ENCODE peak calls at places on chromosomes 1 and 21, in four cellular contexts. C, I, V and T are unnamed samples.
A peak's percentile ranks its signal among the peaks of the same experiment; 100 is the strongest.

GRCh38 chr1:159790237-159790917 is 9.6 kb downstream of the DUSP23 start:
- DNase-seq in C (no peak), I (peak; percentile 54), V (no peak), T (peak; percentile 35)

GRCh38 chr1:82454431-82454830 is 653.7 kb downstream of the ADGRL2 start:
- DNase-seq in C (no peak), I (no peak), V (no peak), T (no peak)

GRCh38 chr1:6585841-6586240 is 6.0 kb downstream of the ZBTB48 start:
- DNase-seq in C (no peak), I (no peak), V (no peak), T (no peak)

GRCh38 chr1:21898326-21899155 is 38.6 kb downstream of the HSPG2 start:
- DNase-seq in C (no peak), I (no peak), V (no peak), T (no peak)

GRCh38 chr1:44849575-44850132 is 6.6 kb upstream of the PTCH2 start:
- DNase-seq in C (no peak), I (no peak), V (no peak), T (peak; percentile 81)

GRCh38 chr1:6095511-6096242 is 50.0 kb downstream of the KCNAB2 start:
- DNase-seq in C (no peak), I (no peak), V (no peak), T (no peak)

GRCh38 chr1:95012389-95012788 is 60.4 kb downstream of the ALG14 start:
- DNase-seq in C (no peak), I (no peak), V (no peak), T (peak; percentile 15)

GRCh38 chr1:181398544-181398943 is 84.8 kb upstream of the CACNA1E start:
- DNase-seq in C (no peak), I (no peak), V (no peak), T (no peak)

GRCh38 chr1:226975909-226976670 is 36.0 kb downstream of the COQ8A start:
- DNase-seq in C (peak; percentile 60), I (no peak), V (no peak), T (no peak)

GRCh38 chr21:27837933-27838332 is 871.0 kb upstream of the ADAMTS5 start:
- DNase-seq in C (no peak), I (no peak), V (no peak), T (no peak)

GRCh38 chr1:191541741-191542140 is 616.5 kb upstream of the RGS18 start:
- DNase-seq in C (no peak), I (no peak), V (no peak), T (no peak)

GRCh38 chr1:55078470-55078869 is 39.1 kb downstream of the PCSK9 start:
- DNase-seq in C (no peak), I (no peak), V (no peak), T (no peak)

GRCh38 chr1:9559673-9560072 is 20.4 kb downstream of the SLC25A33 start:
- DNase-seq in C (no peak), I (no peak), V (no peak), T (no peak)

GRCh38 chr1:210654176-210654786 is 325.6 kb downstream of the HHAT start:
- DNase-seq in C (no peak), I (no peak), V (no peak), T (peak; percentile 4)

GRCh38 chr1:69776555-69776954 is 208.8 kb downstream of the LRRC7 start:
- DNase-seq in C (no peak), I (no peak), V (no peak), T (no peak)

GRCh38 chr21:28776251-28776650 is 216.4 kb downstream of the LTN1 start:
- DNase-seq in C (no peak), I (no peak), V (no peak), T (no peak)

GRCh38 chr1:40825430-40825778 is 36.8 kb downstream of the CITED4 start:
- DNase-seq in C (no peak), I (peak; percentile 71), V (no peak), T (no peak)

GRCh38 chr1:178273707-178274410 is 180.0 kb downstream of the RASAL2 start:
- DNase-seq in C (no peak), I (no peak), V (no peak), T (peak; percentile 74)

GRCh38 chr1:165371588-165372235 is 15.2 kb upstream of the LMX1A start:
- DNase-seq in C (no peak), I (no peak), V (no peak), T (no peak)

GRCh38 chr1:197485790-197486189 is 217.7 kb downstream of the CRB1 start:
- DNase-seq in C (no peak), I (no peak), V (no peak), T (peak; percentile 65)

GRCh38 chr1:215672482-215672881 is 105.4 kb downstream of the KCTD3 start:
- DNase-seq in C (no peak), I (no peak), V (no peak), T (no peak)

GRCh38 chr1:6651889-6652288 is 27.2 kb downstream of the THAP3 start:
- DNase-seq in C (no peak), I (no peak), V (no peak), T (no peak)

GRCh38 chr1:21814241-21814918 is 2.3 kb downstream of the LDLRAD2 start:
- DNase-seq in C (no peak), I (peak; percentile 82), V (no peak), T (no peak)

GRCh38 chr21:41766051-41766882 is 585 bp downstream of the RIPK4 start:
- DNase-seq in C (no peak), I (no peak), V (no peak), T (no peak)

GRCh38 chr1:76106719-76107235 is 32.2 kb downstream of the ST6GALNAC3 start:
- DNase-seq in C (no peak), I (no peak), V (no peak), T (no peak)

GRCh38 chr1:7471836-7472235 is 299.3 kb upstream of the VAMP3 start:
- DNase-seq in C (no peak), I (no peak), V (no peak), T (peak; percentile 27)

DNA sequence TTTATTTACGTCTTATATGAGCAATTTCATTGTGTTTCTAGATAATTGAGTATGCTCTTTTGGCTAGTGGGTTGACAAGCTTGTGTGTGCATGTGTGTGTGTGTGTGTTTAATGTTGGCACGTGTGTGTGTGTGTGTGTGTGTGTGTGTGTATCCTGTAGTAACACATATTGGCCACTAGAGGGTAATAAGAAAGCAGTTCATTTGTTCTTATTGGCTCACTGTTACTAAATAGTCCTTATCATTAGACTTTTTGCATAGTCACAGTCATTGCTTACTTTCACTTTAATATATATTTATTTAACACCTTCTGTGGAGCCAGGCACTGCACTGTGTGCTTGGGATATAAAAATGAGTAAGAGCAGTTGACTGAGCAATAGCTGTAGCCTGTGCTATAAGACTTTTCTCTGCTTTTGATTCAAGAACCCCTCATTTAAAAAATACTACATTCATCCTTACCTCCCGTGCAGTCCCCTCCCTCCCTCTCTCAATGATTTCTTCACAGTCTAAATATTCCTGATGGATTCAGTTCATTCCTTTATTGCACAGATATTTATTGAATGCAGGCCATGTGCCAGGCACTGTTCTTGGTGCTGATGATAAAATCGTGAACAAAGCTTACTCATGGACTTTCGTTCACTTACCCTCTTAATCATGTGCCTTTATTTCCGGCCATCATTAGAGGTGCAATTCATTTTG is 96.7 kb downstream of the DYRK1A start:
- DNase-seq in C (no peak), I (no peak), V (no peak), T (peak; percentile 59)
- TF ChIP-seq CTCF in C (peak; percentile 76), I (peak; percentile 68), V (peak; percentile 28), T (peak; percentile 73)

DNA sequence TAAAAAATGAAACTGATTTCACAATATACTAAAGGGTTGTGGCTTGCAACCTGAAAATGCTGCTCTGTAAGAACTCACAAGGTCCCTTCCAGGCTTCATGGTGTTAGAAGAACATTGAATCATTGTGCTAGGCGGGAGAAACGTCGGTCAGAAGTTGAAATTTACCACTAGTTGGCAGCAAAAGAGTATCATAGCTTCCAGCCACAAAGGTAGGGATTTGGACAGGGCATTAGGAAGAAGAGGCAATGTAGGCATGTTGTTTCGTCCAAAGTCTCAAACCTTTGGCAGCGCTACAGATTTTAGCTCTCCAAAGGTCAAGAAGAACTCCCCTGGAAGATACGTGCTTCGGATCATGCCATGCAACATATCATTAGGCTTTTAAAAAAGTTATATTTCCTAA is 62.5 kb upstream of the ZP4 start:
- DNase-seq in C (no peak), I (peak; percentile 35), V (no peak), T (peak; percentile 61)
- TF ChIP-seq CTCF in C (no peak), I (peak; percentile 59), V (no peak), T (peak; percentile 60)

GRCh38 chr1:209029737-209030136 is 553.8 kb upstream of the CAMK1G start:
- DNase-seq in C (no peak), I (no peak), V (no peak), T (no peak)
- TF ChIP-seq CTCF in C (peak; percentile 51), I (peak; percentile 38), V (no peak), T (no peak)

GRCh38 chr1:152449661-152450060 is 35.6 kb upstream of the CRNN start:
- DNase-seq in C (no peak), I (no peak), V (no peak), T (no peak)

GRCh38 chr1:152448095-152448494 is 34.0 kb upstream of the CRNN start:
- DNase-seq in C (no peak), I (no peak), V (no peak), T (no peak)

GRCh38 chr1:152448496-152448895 is 34.4 kb upstream of the CRNN start:
- DNase-seq in C (no peak), I (no peak), V (no peak), T (no peak)

GRCh38 chr1:152447484-152447883 is 33.4 kb upstream of the CRNN start:
- DNase-seq in C (no peak), I (no peak), V (no peak), T (no peak)

DNA sequence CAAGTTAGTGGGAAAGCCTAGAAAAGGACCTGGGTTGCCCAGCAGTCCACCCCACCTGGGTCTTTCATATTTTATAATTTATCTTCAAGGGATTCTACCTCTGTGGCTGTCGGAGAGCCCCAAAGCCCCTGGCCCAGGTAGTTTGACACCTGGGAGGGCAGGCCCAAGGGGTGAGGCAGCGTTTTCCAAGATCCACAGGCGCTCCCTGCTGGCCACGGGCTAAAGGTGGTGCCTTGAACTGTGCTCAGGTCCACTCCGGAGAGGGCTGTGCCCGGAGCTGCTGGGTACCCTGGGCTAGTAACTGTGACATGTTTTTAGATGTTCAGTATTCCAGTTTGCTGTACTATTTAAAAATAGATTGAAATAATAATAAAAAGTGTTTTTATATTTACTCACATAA is 37.2 kb upstream of the CRNN start:
- DNase-seq in C (no peak), I (no peak), V (no peak), T (peak; percentile 32)
- TF ChIP-seq CTCF in C (no peak), I (no peak), V (no peak), T (peak; percentile 50)

DNA sequence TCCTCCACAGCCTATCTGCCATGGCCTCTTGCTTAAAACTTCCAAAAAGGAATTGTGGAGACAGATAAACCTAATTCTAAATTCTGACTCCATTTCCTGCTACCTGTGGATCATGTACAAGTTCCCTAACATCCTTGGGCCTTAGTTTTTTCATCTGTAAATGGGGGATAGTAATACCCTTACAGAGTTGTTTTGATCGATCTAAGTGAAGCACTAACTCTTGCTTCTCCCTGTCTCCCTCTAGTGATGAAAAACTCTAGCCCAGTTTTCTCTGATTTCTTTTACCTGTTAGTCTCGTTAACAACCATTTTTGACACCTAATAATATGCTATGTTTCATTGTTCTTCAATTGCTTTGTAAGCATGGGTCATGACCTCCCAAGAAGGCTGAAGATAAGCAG is 65.9 kb downstream of the TM2D1 start:
- DNase-seq in C (no peak), I (no peak), V (no peak), T (peak; percentile 15)
- TF ChIP-seq CTCF in C (peak; percentile 24), I (peak; percentile 64), V (no peak), T (peak; percentile 41)